ENCODE peak calls at places on chromosomes 5 and 9, in five cellular contexts. One of them, this sample, is unnamed.

GRCh38 chr5:107223066-107223465 is 447.7 kb downstream of the EFNA5 start:
- DNase-seq in endothelial cell of umbilical vein: no peak
- DNase-seq in fibroblast of mammary gland: no peak
- DNase-seq in pancreas: no peak
- DNase-seq in BJ: no peak
- DNase-seq in this sample: no peak

GRCh38 chr9:84897362-84898094 is 228.0 kb downstream of the NTRK2 start:
- DNase-seq in BJ: no peak
- DNase-seq in endothelial cell of umbilical vein: no peak
- DNase-seq in fibroblast of mammary gland: no peak
- DNase-seq in pancreas: no peak
- DNase-seq in this sample: no peak

GRCh38 chr5:138790684-138791083 is 37.5 kb downstream of the CTNNA1 start:
- DNase-seq in BJ: no peak
- DNase-seq in fibroblast of mammary gland: peak
- DNase-seq in pancreas: no peak
- DNase-seq in endothelial cell of umbilical vein: no peak
- DNase-seq in this sample: peak

GRCh38 chr9:21455320-21455719 is 15.1 kb downstream of the IFNA1 start:
- DNase-seq in endothelial cell of umbilical vein: peak
- DNase-seq in pancreas: no peak
- DNase-seq in fibroblast of mammary gland: peak
- DNase-seq in BJ: no peak
- DNase-seq in this sample: no peak

GRCh38 chr5:63456279-63456678 is 506.0 kb downstream of the HTR1A start:
- DNase-seq in BJ: no peak
- DNase-seq in fibroblast of mammary gland: peak
- DNase-seq in pancreas: no peak
- DNase-seq in endothelial cell of umbilical vein: no peak
- DNase-seq in this sample: no peak

GRCh38 chr9:131640438-131641181 is 95.3 kb downstream of the PRRT1B start:
- DNase-seq in endothelial cell of umbilical vein: no peak
- DNase-seq in fibroblast of mammary gland: no peak
- DNase-seq in BJ: no peak
- DNase-seq in pancreas: no peak
- DNase-seq in this sample: no peak

GRCh38 chr5:912356-913091 is 19.8 kb downstream of the TRIP13 start:
- DNase-seq in pancreas: no peak
- DNase-seq in BJ: peak
- DNase-seq in fibroblast of mammary gland: peak
- DNase-seq in endothelial cell of umbilical vein: peak
- DNase-seq in this sample: peak

GRCh38 chr5:84445049-84445685 is 60.5 kb upstream of the EDIL3 start:
- DNase-seq in BJ: no peak
- DNase-seq in endothelial cell of umbilical vein: no peak
- DNase-seq in fibroblast of mammary gland: no peak
- DNase-seq in pancreas: no peak
- DNase-seq in this sample: no peak

GRCh38 chr9:95499847-95500246 is 16.9 kb downstream of the PTCH1 start:
- DNase-seq in fibroblast of mammary gland: no peak
- DNase-seq in BJ: no peak
- DNase-seq in endothelial cell of umbilical vein: no peak
- DNase-seq in pancreas: no peak
- DNase-seq in this sample: peak

GRCh38 chr5:65830856-65831255 is 95.5 kb upstream of the ERBIN start:
- DNase-seq in endothelial cell of umbilical vein: no peak
- DNase-seq in fibroblast of mammary gland: no peak
- DNase-seq in BJ: no peak
- DNase-seq in pancreas: no peak
- DNase-seq in this sample: no peak

GRCh38 chr9:24479266-24479665 is 66.4 kb downstream of the IZUMO3 start:
- DNase-seq in pancreas: no peak
- DNase-seq in fibroblast of mammary gland: peak
- DNase-seq in BJ: no peak
- DNase-seq in endothelial cell of umbilical vein: no peak
- DNase-seq in this sample: no peak

GRCh38 chr9:130825051-130825651 is 9.9 kb upstream of the ABL1 start:
- DNase-seq in endothelial cell of umbilical vein: peak
- DNase-seq in fibroblast of mammary gland: peak
- DNase-seq in pancreas: no peak
- DNase-seq in BJ: no peak
- DNase-seq in this sample: no peak

DNA sequence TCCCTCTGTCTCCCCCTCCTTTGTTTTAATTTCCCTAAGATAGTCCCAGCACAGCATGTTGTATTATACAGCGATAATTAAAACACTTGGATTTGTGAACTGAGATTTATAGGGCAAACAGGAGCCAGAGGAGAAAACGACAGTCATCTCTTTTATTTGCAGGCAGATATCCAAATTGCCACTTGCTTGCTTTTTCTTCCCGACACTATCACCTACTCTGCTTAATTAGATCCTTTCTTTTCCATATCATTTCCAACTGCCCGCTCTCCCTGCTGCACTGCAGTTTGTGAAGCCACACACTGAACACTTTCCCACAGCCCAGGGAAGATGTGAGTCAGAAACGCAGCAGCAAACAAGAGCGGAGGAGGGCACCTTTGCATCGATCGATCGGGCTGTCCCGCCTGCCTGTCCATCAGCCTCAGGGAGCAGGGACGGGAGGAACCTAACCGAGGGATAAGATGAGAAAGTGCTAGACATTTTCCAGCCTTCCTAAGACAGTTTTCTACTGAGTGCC is 35.8 kb upstream of the SPRY4 start:
- DNase-seq in BJ: no peak
- DNase-seq in pancreas: no peak
- DNase-seq in fibroblast of mammary gland: peak
- DNase-seq in endothelial cell of umbilical vein: peak
- DNase-seq in this sample: peak
- H3K4me3 ChIP-seq in BJ: no peak
- H3K4me3 ChIP-seq in pancreas: no peak
- H3K4me3 ChIP-seq in fibroblast of mammary gland: no peak
- H3K4me3 ChIP-seq in endothelial cell of umbilical vein: no peak
- H3K4me3 ChIP-seq in this sample: no peak

GRCh38 chr5:140347382-140347781 is 979 bp upstream of the HBEGF start:
- DNase-seq in pancreas: no peak
- DNase-seq in fibroblast of mammary gland: no peak
- DNase-seq in BJ: no peak
- DNase-seq in endothelial cell of umbilical vein: no peak
- DNase-seq in this sample: no peak
- H3K4me3 ChIP-seq in pancreas: no peak
- H3K4me3 ChIP-seq in fibroblast of mammary gland: no peak
- H3K4me3 ChIP-seq in BJ: no peak
- H3K4me3 ChIP-seq in endothelial cell of umbilical vein: no peak
- H3K4me3 ChIP-seq in this sample: no peak

GRCh38 chr5:93887678-93888077 is 146.3 kb upstream of the POU5F2 start:
- DNase-seq in fibroblast of mammary gland: no peak
- DNase-seq in endothelial cell of umbilical vein: no peak
- DNase-seq in BJ: no peak
- DNase-seq in pancreas: no peak
- DNase-seq in this sample: no peak

GRCh38 chr5:93884254-93884653 is 142.9 kb upstream of the POU5F2 start:
- DNase-seq in fibroblast of mammary gland: no peak
- DNase-seq in BJ: no peak
- DNase-seq in pancreas: no peak
- DNase-seq in endothelial cell of umbilical vein: peak
- DNase-seq in this sample: no peak

GRCh38 chr5:93886098-93886806 is 144.9 kb upstream of the POU5F2 start:
- DNase-seq in endothelial cell of umbilical vein: no peak
- DNase-seq in pancreas: no peak
- DNase-seq in fibroblast of mammary gland: peak
- DNase-seq in BJ: no peak
- DNase-seq in this sample: no peak

GRCh38 chr5:93883459-93883858 is 142.1 kb upstream of the POU5F2 start:
- DNase-seq in pancreas: no peak
- DNase-seq in BJ: no peak
- DNase-seq in endothelial cell of umbilical vein: no peak
- DNase-seq in fibroblast of mammary gland: no peak
- DNase-seq in this sample: no peak

GRCh38 chr5:93886917-93887361 is 145.5 kb upstream of the POU5F2 start:
- DNase-seq in pancreas: no peak
- DNase-seq in endothelial cell of umbilical vein: peak
- DNase-seq in fibroblast of mammary gland: peak
- DNase-seq in BJ: no peak
- DNase-seq in this sample: peak
- H3K4me3 ChIP-seq in pancreas: no peak
- H3K4me3 ChIP-seq in endothelial cell of umbilical vein: no peak
- H3K4me3 ChIP-seq in fibroblast of mammary gland: no peak
- H3K4me3 ChIP-seq in BJ: no peak
- H3K4me3 ChIP-seq in this sample: no peak

GRCh38 chr9:99298660-99299059 is 76.6 kb downstream of the SEC61B start:
- DNase-seq in fibroblast of mammary gland: no peak
- DNase-seq in endothelial cell of umbilical vein: no peak
- DNase-seq in BJ: no peak
- DNase-seq in pancreas: no peak
- DNase-seq in this sample: no peak

GRCh38 chr9:99300103-99300439 is 78.0 kb downstream of the SEC61B start:
- DNase-seq in endothelial cell of umbilical vein: no peak
- DNase-seq in BJ: no peak
- DNase-seq in fibroblast of mammary gland: no peak
- DNase-seq in pancreas: no peak
- DNase-seq in this sample: no peak

GRCh38 chr9:99299214-99300102 is 77.4 kb downstream of the SEC61B start:
- DNase-seq in BJ: peak
- DNase-seq in fibroblast of mammary gland: peak
- DNase-seq in pancreas: no peak
- DNase-seq in endothelial cell of umbilical vein: peak
- DNase-seq in this sample: peak

GRCh38 chr9:99294850-99295461 is 72.9 kb downstream of the SEC61B start:
- DNase-seq in fibroblast of mammary gland: peak
- DNase-seq in BJ: no peak
- DNase-seq in pancreas: no peak
- DNase-seq in endothelial cell of umbilical vein: no peak
- DNase-seq in this sample: no peak

GRCh38 chr9:99296375-99296951 is 74.4 kb downstream of the SEC61B start:
- DNase-seq in endothelial cell of umbilical vein: no peak
- DNase-seq in BJ: no peak
- DNase-seq in fibroblast of mammary gland: peak
- DNase-seq in pancreas: peak
- DNase-seq in this sample: no peak
- H3K4me3 ChIP-seq in endothelial cell of umbilical vein: no peak
- H3K4me3 ChIP-seq in BJ: no peak
- H3K4me3 ChIP-seq in fibroblast of mammary gland: no peak
- H3K4me3 ChIP-seq in pancreas: no peak
- H3K4me3 ChIP-seq in this sample: no peak

DNA sequence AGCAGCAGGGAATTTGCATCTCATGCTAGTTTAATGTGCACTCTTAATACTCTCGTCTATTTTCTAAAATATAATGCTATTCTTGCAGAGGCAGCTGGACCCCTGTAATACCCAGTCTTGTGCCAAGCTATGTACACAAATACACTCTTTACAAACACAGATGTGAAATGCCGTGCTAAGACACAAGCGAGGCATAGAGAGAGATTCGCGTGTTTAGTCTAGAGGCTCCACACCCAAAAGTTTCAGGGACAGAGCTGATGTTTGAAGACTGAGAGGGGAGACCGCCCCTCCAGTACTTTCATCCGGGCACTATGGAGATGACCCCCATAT is 1.2 kb downstream of the DPYSL3 start:
- DNase-seq in BJ: no peak
- DNase-seq in endothelial cell of umbilical vein: peak
- DNase-seq in pancreas: no peak
- DNase-seq in fibroblast of mammary gland: no peak
- DNase-seq in this sample: peak
- H3K4me3 ChIP-seq in BJ: peak
- H3K4me3 ChIP-seq in endothelial cell of umbilical vein: peak
- H3K4me3 ChIP-seq in pancreas: peak
- H3K4me3 ChIP-seq in fibroblast of mammary gland: peak
- H3K4me3 ChIP-seq in this sample: peak

GRCh38 chr5:71457106-71457505 is 1.7 kb downstream of the BDP1 start:
- DNase-seq in BJ: no peak
- DNase-seq in fibroblast of mammary gland: no peak
- DNase-seq in endothelial cell of umbilical vein: no peak
- DNase-seq in pancreas: no peak
- DNase-seq in this sample: no peak
- H3K4me3 ChIP-seq in BJ: no peak
- H3K4me3 ChIP-seq in fibroblast of mammary gland: peak
- H3K4me3 ChIP-seq in endothelial cell of umbilical vein: peak
- H3K4me3 ChIP-seq in pancreas: no peak
- H3K4me3 ChIP-seq in this sample: peak

GRCh38 chr5:172183881-172184280 is 4.1 kb downstream of the STK10 start:
- DNase-seq in fibroblast of mammary gland: no peak
- DNase-seq in pancreas: no peak
- DNase-seq in BJ: no peak
- DNase-seq in endothelial cell of umbilical vein: no peak
- DNase-seq in this sample: no peak
- H3K4me3 ChIP-seq in fibroblast of mammary gland: no peak
- H3K4me3 ChIP-seq in pancreas: no peak
- H3K4me3 ChIP-seq in BJ: no peak
- H3K4me3 ChIP-seq in endothelial cell of umbilical vein: no peak
- H3K4me3 ChIP-seq in this sample: no peak

GRCh38 chr5:150129454-150129812 is 26.2 kb downstream of the PDGFRB start:
- DNase-seq in endothelial cell of umbilical vein: no peak
- DNase-seq in BJ: no peak
- DNase-seq in pancreas: no peak
- DNase-seq in fibroblast of mammary gland: no peak
- DNase-seq in this sample: no peak
- H3K4me3 ChIP-seq in endothelial cell of umbilical vein: no peak
- H3K4me3 ChIP-seq in BJ: no peak
- H3K4me3 ChIP-seq in pancreas: peak
- H3K4me3 ChIP-seq in fibroblast of mammary gland: no peak
- H3K4me3 ChIP-seq in this sample: no peak

GRCh38 chr9:16271967-16272366 is 598.5 kb downstream of the BNC2 start:
- DNase-seq in pancreas: no peak
- DNase-seq in BJ: no peak
- DNase-seq in fibroblast of mammary gland: no peak
- DNase-seq in endothelial cell of umbilical vein: no peak
- DNase-seq in this sample: no peak

GRCh38 chr9:16267336-16268036 is 603.0 kb downstream of the BNC2 start:
- DNase-seq in endothelial cell of umbilical vein: peak
- DNase-seq in fibroblast of mammary gland: peak
- DNase-seq in pancreas: no peak
- DNase-seq in BJ: no peak
- DNase-seq in this sample: peak

GRCh38 chr9:16266648-16267276 is 603.7 kb downstream of the BNC2 start:
- DNase-seq in pancreas: no peak
- DNase-seq in fibroblast of mammary gland: peak
- DNase-seq in BJ: no peak
- DNase-seq in endothelial cell of umbilical vein: no peak
- DNase-seq in this sample: no peak

GRCh38 chr9:16265671-16266070 is 604.8 kb downstream of the BNC2 start:
- DNase-seq in fibroblast of mammary gland: peak
- DNase-seq in pancreas: no peak
- DNase-seq in BJ: no peak
- DNase-seq in endothelial cell of umbilical vein: no peak
- DNase-seq in this sample: no peak

GRCh38 chr9:16268037-16269010 is 602.1 kb downstream of the BNC2 start:
- DNase-seq in pancreas: no peak
- DNase-seq in BJ: no peak
- DNase-seq in fibroblast of mammary gland: peak
- DNase-seq in endothelial cell of umbilical vein: no peak
- DNase-seq in this sample: peak
- H3K4me3 ChIP-seq in pancreas: no peak
- H3K4me3 ChIP-seq in BJ: no peak
- H3K4me3 ChIP-seq in fibroblast of mammary gland: no peak
- H3K4me3 ChIP-seq in endothelial cell of umbilical vein: no peak
- H3K4me3 ChIP-seq in this sample: no peak

GRCh38 chr9:136543830-136544548 is 1.9 kb downstream of the NOTCH1 start:
- DNase-seq in fibroblast of mammary gland: no peak
- DNase-seq in pancreas: no peak
- DNase-seq in BJ: no peak
- DNase-seq in endothelial cell of umbilical vein: peak
- DNase-seq in this sample: no peak
- H3K4me3 ChIP-seq in fibroblast of mammary gland: peak
- H3K4me3 ChIP-seq in pancreas: peak
- H3K4me3 ChIP-seq in BJ: peak
- H3K4me3 ChIP-seq in endothelial cell of umbilical vein: peak
- H3K4me3 ChIP-seq in this sample: peak